ENCODE peak calls at places on chromosomes 4 and X, in seven cellular contexts. U, X, L, H, I, N and O are unnamed samples.

GRCh38 chr4:53601251-53601764 is 10.0 kb upstream of the LNX1 start:
- DNase-seq in U (peak; percentile 29), X (peak; percentile 24), L (peak; percentile 40), H (peak; percentile 24), I (no peak), N (no peak), O (peak; percentile 96)

GRCh38 chrX:132059973-132060540 is 37.0 kb downstream of the STK26 start:
- DNase-seq in U (no peak), X (no peak), L (no peak), H (no peak), I (no peak), N (no peak), O (no peak)

GRCh38 chr4:109434793-109435080 is 1.1 kb downstream of the SEC24B start:
- DNase-seq in U (peak; percentile 21), X (no peak), L (no peak), H (no peak), I (no peak), N (no peak), O (no peak)

GRCh38 chr4:152734015-152734698 is 45.4 kb downstream of the TIGD4 start:
- DNase-seq in U (no peak), X (peak; percentile 32), L (no peak), H (no peak), I (no peak), N (no peak), O (no peak)

GRCh38 chr4:14934704-14935390 is 67.4 kb upstream of the CPEB2 start:
- DNase-seq in U (no peak), X (no peak), L (no peak), H (no peak), I (no peak), N (no peak), O (no peak)

GRCh38 chrX:123905334-123905733 is 45.5 kb downstream of the XIAP start:
- DNase-seq in U (no peak), X (no peak), L (no peak), H (no peak), I (no peak), N (no peak), O (no peak)

GRCh38 chr4:120921456-120922389 is 803 bp downstream of the PRDM5 start:
- DNase-seq in U (peak; percentile 83), X (peak; percentile 51), L (peak; percentile 65), H (peak; percentile 78), I (peak; percentile 27), N (no peak), O (peak; percentile 69)

GRCh38 chr4:27429260-27429970 is 568.8 kb downstream of the STIM2 start:
- DNase-seq in U (peak; percentile 22), X (no peak), L (no peak), H (no peak), I (no peak), N (no peak), O (no peak)

GRCh38 chrX:39296472-39296871 is 495.2 kb downstream of the MID1IP1 start:
- DNase-seq in U (no peak), X (no peak), L (no peak), H (no peak), I (no peak), N (no peak), O (no peak)

GRCh38 chr4:121070696-121071639 is 1.4 kb downstream of the NDNF start:
- DNase-seq in U (peak; percentile 44), X (peak; percentile 23), L (peak; percentile 55), H (peak; percentile 11), I (no peak), N (no peak), O (peak; percentile 63)